ENCODE peak calls at places on chromosomes 3 and 15, in four cellular contexts. D is K562, Z is HCT116, F is H1. V is an unnamed sample.

GRCh38 chr3:63934041-63934440 is 21.9 kb upstream of the SCAANT1 start:
- DNase-seq in D (no peak), Z (no peak), F (no peak), V (no peak)

GRCh38 chr3:25820372-25820771 is 30.5 kb downstream of the OXSM start:
- DNase-seq in D (peak), Z (no peak), F (no peak), V (no peak)

GRCh38 chr15:40925863-40926658 is 3.1 kb upstream of the DLL4 start:
- DNase-seq in D (peak), Z (no peak), F (peak), V (no peak)

GRCh38 chr15:51649659-51650521 is 27.3 kb upstream of the DMXL2 start:
- DNase-seq in D (peak), Z (peak), F (no peak), V (peak)

GRCh38 chr3:164521644-164522043 is 556.7 kb downstream of the SI start:
- DNase-seq in D (no peak), Z (no peak), F (no peak), V (no peak)

GRCh38 chr3:190321789-190322603 is at the start of gene CLDN1:
- DNase-seq in D (peak), Z (peak), F (peak), V (peak)

GRCh38 chr3:43505351-43505750 is 116.5 kb downstream of the ANO10 start:
- DNase-seq in D (no peak), Z (no peak), F (no peak), V (no peak)

GRCh38 chr15:80264031-80264430 is 12.0 kb upstream of the CTXND1 start:
- DNase-seq in D (no peak), Z (no peak), F (no peak), V (no peak)

GRCh38 chr3:141279074-141279945 is 47.7 kb downstream of the PXYLP1 start:
- DNase-seq in D (peak), Z (no peak), F (no peak), V (peak)

GRCh38 chr15:65944404-65944803 is 75.1 kb downstream of the RAB11A start:
- DNase-seq in D (no peak), Z (no peak), F (no peak), V (no peak)

GRCh38 chr3:188385295-188385694 is 231.3 kb downstream of the LPP start:
- DNase-seq in D (no peak), Z (no peak), F (no peak), V (no peak)

GRCh38 chr3:74599564-74599963 is 14.9 kb downstream of the CNTN3 start:
- DNase-seq in D (no peak), Z (no peak), F (no peak), V (no peak)

GRCh38 chr3:118960876-118961275 is 73.8 kb downstream of the IGSF11 start:
- DNase-seq in D (peak), Z (no peak), F (no peak), V (no peak)

GRCh38 chr3:103662591-103662990 is 1227.8 kb downstream of the ZPLD1 start:
- DNase-seq in D (no peak), Z (no peak), F (no peak), V (no peak)

GRCh38 chr15:49290204-49290603 is 120.2 kb downstream of the GALK2 start:
- DNase-seq in D (no peak), Z (no peak), F (no peak), V (no peak)

GRCh38 chr3:188338081-188338480 is 184.1 kb downstream of the LPP start:
- DNase-seq in D (no peak), Z (no peak), F (no peak), V (no peak)

GRCh38 chr3:123113889-123114450 is 47.1 kb downstream of the PDIA5 start:
- DNase-seq in D (no peak), Z (no peak), F (no peak), V (no peak)

GRCh38 chr3:111681705-111682426 is 86.7 kb upstream of the ZBED2 start:
- DNase-seq in D (no peak), Z (no peak), F (no peak), V (peak)

GRCh38 chr15:64522226-64522823 is 61.9 kb downstream of the ZNF609 start:
- DNase-seq in D (no peak), Z (no peak), F (no peak), V (no peak)

GRCh38 chr3:131540821-131541220 is 38.0 kb upstream of the MRPL3 start:
- DNase-seq in D (no peak), Z (no peak), F (no peak), V (no peak)

GRCh38 chr15:69511015-69511414 is 58.4 kb downstream of the RPLP1 start:
- DNase-seq in D (no peak), Z (no peak), F (peak), V (no peak)

GRCh38 chr3:46852839-46853355 is 10.3 kb downstream of the MYL3 start:
- DNase-seq in D (no peak), Z (no peak), F (peak), V (no peak)

GRCh38 chr3:10497439-10497838 is 7.9 kb downstream of the ATP2B2 start:
- DNase-seq in D (no peak), Z (no peak), F (no peak), V (no peak)

GRCh38 chr15:51319539-51319938 is 18.9 kb downstream of the CYP19A1 start:
- DNase-seq in D (no peak), Z (no peak), F (no peak), V (no peak)

GRCh38 chr15:70632981-70633380 is 130.4 kb downstream of the UACA start:
- DNase-seq in D (no peak), Z (no peak), F (no peak), V (no peak)

GRCh38 chr3:187987919-187988318 is 166.0 kb upstream of the LPP start:
- DNase-seq in D (no peak), Z (no peak), F (no peak), V (no peak)

GRCh38 chr3:141377377-141377776 is 9.1 kb downstream of the ZBTB38 start:
- DNase-seq in D (no peak), Z (no peak), F (no peak), V (no peak)

GRCh38 chr3:147191795-147192385 is 214.5 kb downstream of the ZIC4 start:
- DNase-seq in D (peak), Z (peak), F (peak), V (peak)

GRCh38 chr3:112979244-112979832 is 4.4 kb upstream of the CD200R1 start:
- DNase-seq in D (peak), Z (peak), F (no peak), V (peak)

GRCh38 chr3:42081814-42082473 is 9.2 kb upstream of the TRAK1 start:
- DNase-seq in D (no peak), Z (no peak), F (no peak), V (no peak)

GRCh38 chr3:45656575-45657363 is 32.4 kb upstream of the SACM1L start:
- DNase-seq in D (peak), Z (peak), F (peak), V (peak)
- TF ChIP-seq FOSL1 in D (peak), Z (no peak), F (no peak), V (no peak)

GRCh38 chr3:12948891-12949711 is 107.7 kb upstream of the RPL32 start:
- DNase-seq in D (peak), Z (peak), F (no peak), V (no peak)
- TF ChIP-seq FOSL1 in D (peak), Z (no peak), F (no peak), V (no peak)

GRCh38 chr3:117433439-117433838 is 723.9 kb downstream of the TUSC7 start:
- DNase-seq in D (no peak), Z (no peak), F (no peak), V (no peak)
- TF ChIP-seq FOSL1 in D (no peak), Z (no peak), F (no peak), V (no peak)

GRCh38 chr3:150450906-150451305 is 42.8 kb downstream of the TSC22D2 start:
- DNase-seq in D (no peak), Z (no peak), F (no peak), V (no peak)

GRCh38 chr3:150451329-150452084 is 43.4 kb downstream of the TSC22D2 start:
- DNase-seq in D (peak), Z (no peak), F (no peak), V (no peak)

GRCh38 chr3:150447631-150448465 is 39.8 kb downstream of the TSC22D2 start:
- DNase-seq in D (no peak), Z (no peak), F (no peak), V (no peak)

GRCh38 chr3:150447084-150447483 is 39.0 kb downstream of the TSC22D2 start:
- DNase-seq in D (no peak), Z (no peak), F (no peak), V (no peak)

DNA sequence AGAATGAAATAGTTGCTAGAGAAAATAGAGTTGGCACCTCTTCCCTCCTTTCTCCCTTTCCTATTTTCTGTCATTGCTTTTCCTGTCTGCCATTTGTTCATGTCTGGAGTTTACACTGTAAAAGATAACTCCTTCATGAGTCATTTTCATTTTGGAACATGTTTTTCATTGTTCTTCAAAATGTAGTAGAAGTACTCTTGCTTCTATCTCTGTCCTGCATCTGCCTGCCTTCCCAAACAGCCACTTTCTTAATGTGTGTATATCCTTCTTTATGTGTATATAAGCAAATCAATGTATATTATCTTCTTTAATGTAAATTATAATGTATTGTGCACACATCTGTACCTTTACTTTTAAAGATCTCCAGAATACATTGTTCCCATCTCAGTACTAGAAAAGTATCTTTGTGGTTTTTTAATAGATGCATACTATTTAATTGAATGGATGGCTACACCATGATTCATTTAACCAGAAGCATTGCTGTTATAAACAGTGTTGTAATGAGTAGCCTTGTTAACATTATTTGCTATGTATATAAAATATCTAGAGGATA is 41.1 kb downstream of the TSC22D2 start:
- DNase-seq in D (peak), Z (no peak), F (no peak), V (no peak)
- TF ChIP-seq FOSL1 in D (peak), Z (no peak), F (no peak), V (no peak)

GRCh38 chr3:194270627-194271458 is 80.3 kb downstream of the CPN2 start:
- DNase-seq in D (no peak), Z (peak), F (no peak), V (peak)
- TF ChIP-seq FOSL1 in D (no peak), Z (no peak), F (no peak), V (no peak)

GRCh38 chr15:60838206-60838605 is 359.3 kb upstream of the ICE2 start:
- DNase-seq in D (no peak), Z (no peak), F (no peak), V (no peak)
- TF ChIP-seq FOSL1 in D (no peak), Z (no peak), F (no peak), V (no peak)

DNA sequence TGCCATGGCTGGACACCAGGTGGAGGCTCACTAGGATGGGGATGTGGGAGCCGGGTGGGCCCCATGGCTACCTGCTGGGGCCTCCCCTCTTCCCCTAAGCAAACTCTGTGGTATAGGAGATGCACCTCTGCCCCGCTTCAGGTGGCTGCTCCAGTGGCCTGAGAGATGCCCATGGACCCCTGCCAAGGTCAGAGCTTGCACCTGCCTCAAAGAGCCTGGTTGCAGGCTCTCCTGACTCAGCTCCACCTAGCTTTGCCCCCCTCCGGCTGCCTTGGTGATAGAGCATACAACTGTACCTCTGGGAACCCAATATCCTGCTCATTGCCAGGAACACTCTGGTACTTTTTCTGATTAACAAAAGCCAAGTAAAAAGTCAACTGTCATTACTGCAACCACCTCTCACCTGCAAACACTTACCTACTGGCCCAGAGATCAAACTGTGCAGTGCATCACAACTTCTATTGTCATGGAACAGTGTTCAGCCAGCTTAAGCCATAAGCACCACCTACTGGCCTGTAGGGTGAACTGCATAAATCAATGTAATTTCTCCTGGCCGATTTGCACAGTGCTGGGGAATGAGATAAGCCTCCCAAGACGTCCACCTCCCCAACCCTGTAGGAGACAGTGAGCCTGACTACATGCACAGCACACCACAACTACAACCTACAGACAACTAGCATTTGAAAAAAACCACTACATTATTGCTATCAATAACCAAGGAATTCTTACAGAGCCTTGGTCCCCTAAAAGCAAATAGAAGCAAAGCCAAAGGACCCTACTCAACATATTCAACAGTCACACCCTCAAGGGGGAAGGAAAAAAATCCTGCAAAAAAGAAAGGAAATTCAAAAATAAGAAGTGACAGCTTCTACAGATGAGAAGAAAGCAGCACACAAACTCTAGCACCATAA is 352.4 kb upstream of the ARHGEF26 start:
- DNase-seq in D (peak), Z (peak), F (peak), V (peak)
- TF ChIP-seq FOSL1 in D (no peak), Z (no peak), F (no peak), V (no peak)

GRCh38 chr3:70856414-70857162 is 544.1 kb upstream of the MDFIC2 start:
- DNase-seq in D (no peak), Z (no peak), F (no peak), V (no peak)
- TF ChIP-seq FOSL1 in D (no peak), Z (no peak), F (no peak), V (no peak)

GRCh38 chr3:150248116-150248864 is 159.8 kb upstream of the TSC22D2 start:
- DNase-seq in D (no peak), Z (no peak), F (no peak), V (no peak)
- TF ChIP-seq FOSL1 in D (no peak), Z (no peak), F (no peak), V (no peak)

DNA sequence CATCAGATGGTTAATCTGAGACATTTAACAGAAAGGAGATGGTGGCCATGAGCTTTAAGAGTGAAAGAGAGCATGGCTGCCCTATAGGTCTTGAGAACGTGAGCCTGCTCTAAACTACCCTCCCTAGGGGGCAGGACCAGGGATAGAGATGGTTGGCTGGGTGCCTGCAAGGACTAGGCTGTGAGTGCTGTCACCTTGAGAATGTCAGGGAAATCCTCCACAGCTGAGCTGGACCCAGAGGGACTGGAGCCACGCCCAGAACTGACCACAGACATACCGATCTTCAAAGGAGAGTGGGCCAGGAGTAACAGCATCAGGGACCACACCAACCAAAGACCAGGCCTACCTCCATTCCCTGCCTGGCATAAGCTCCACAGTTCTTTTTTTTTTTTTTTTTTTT is 53.6 kb upstream of the UBE2E1 start:
- DNase-seq in D (peak), Z (no peak), F (no peak), V (no peak)
- TF ChIP-seq FOSL1 in D (no peak), Z (no peak), F (no peak), V (no peak)

V was measured in HepG2.